ENCODE peak calls at places on chromosomes 13 and 19, in ten cellular contexts. One of them, this sample, is unnamed.

GRCh38 chr13:113742000-113742441 is 17.0 kb upstream of the TMEM255B start:
- DNase-seq in lung microvascular endothelial cell: peak
- DNase-seq in stimulated activated CD8-positive, alpha-beta memory T cell treated with anti-CD3 and anti-CD28 coated beads, Interleukin-4, amount 100 ng/mL, for 24 hours: no peak
- DNase-seq in T follicular helper cell: no peak
- DNase-seq in AML-193: peak
- DNase-seq in HT1080: peak
- DNase-seq in B cell: peak
- DNase-seq in T-helper 17 cell: no peak
- DNase-seq in effector CD4-positive, alpha-beta T cell: no peak
- DNase-seq in epithelial cell of esophagus: peak
- DNase-seq in this sample: no peak

GRCh38 chr13:110438211-110438610 is 123.3 kb downstream of the RAB20 start:
- DNase-seq in T follicular helper cell: no peak
- DNase-seq in lung microvascular endothelial cell: no peak
- DNase-seq in AML-193: no peak
- DNase-seq in HT1080: no peak
- DNase-seq in B cell: no peak
- DNase-seq in epithelial cell of esophagus: no peak
- DNase-seq in effector CD4-positive, alpha-beta T cell: no peak
- DNase-seq in T-helper 17 cell: no peak
- DNase-seq in stimulated activated CD8-positive, alpha-beta memory T cell treated with anti-CD3 and anti-CD28 coated beads, Interleukin-4, amount 100 ng/mL, for 24 hours: no peak
- DNase-seq in this sample: no peak

GRCh38 chr13:112441779-112442310 is 65.7 kb downstream of the SPACA7 start:
- DNase-seq in epithelial cell of esophagus: no peak
- DNase-seq in AML-193: no peak
- DNase-seq in stimulated activated CD8-positive, alpha-beta memory T cell treated with anti-CD3 and anti-CD28 coated beads, Interleukin-4, amount 100 ng/mL, for 24 hours: no peak
- DNase-seq in B cell: no peak
- DNase-seq in T-helper 17 cell: no peak
- DNase-seq in lung microvascular endothelial cell: no peak
- DNase-seq in effector CD4-positive, alpha-beta T cell: no peak
- DNase-seq in T follicular helper cell: no peak
- DNase-seq in HT1080: no peak
- DNase-seq in this sample: no peak

GRCh38 chr13:35630551-35631275 is 154.2 kb upstream of the MAB21L1 start:
- DNase-seq in T follicular helper cell: no peak
- DNase-seq in stimulated activated CD8-positive, alpha-beta memory T cell treated with anti-CD3 and anti-CD28 coated beads, Interleukin-4, amount 100 ng/mL, for 24 hours: no peak
- DNase-seq in AML-193: peak
- DNase-seq in epithelial cell of esophagus: peak
- DNase-seq in HT1080: peak
- DNase-seq in T-helper 17 cell: no peak
- DNase-seq in lung microvascular endothelial cell: peak
- DNase-seq in B cell: peak
- DNase-seq in effector CD4-positive, alpha-beta T cell: no peak
- DNase-seq in this sample: peak

GRCh38 chr19:9622531-9622930 is 1.5 kb upstream of the ZNF561 start:
- DNase-seq in stimulated activated CD8-positive, alpha-beta memory T cell treated with anti-CD3 and anti-CD28 coated beads, Interleukin-4, amount 100 ng/mL, for 24 hours: no peak
- DNase-seq in epithelial cell of esophagus: peak
- DNase-seq in effector CD4-positive, alpha-beta T cell: no peak
- DNase-seq in T follicular helper cell: no peak
- DNase-seq in T-helper 17 cell: no peak
- DNase-seq in lung microvascular endothelial cell: peak
- DNase-seq in HT1080: no peak
- DNase-seq in AML-193: no peak
- DNase-seq in B cell: no peak
- DNase-seq in this sample: no peak

GRCh38 chr13:103187621-103188020 is 121.4 kb upstream of the SLC10A2 start:
- DNase-seq in effector CD4-positive, alpha-beta T cell: no peak
- DNase-seq in T-helper 17 cell: no peak
- DNase-seq in B cell: no peak
- DNase-seq in T follicular helper cell: no peak
- DNase-seq in stimulated activated CD8-positive, alpha-beta memory T cell treated with anti-CD3 and anti-CD28 coated beads, Interleukin-4, amount 100 ng/mL, for 24 hours: no peak
- DNase-seq in lung microvascular endothelial cell: no peak
- DNase-seq in epithelial cell of esophagus: no peak
- DNase-seq in AML-193: no peak
- DNase-seq in HT1080: no peak
- DNase-seq in this sample: no peak

GRCh38 chr13:62309904-62310303 is 894.3 kb upstream of the PCDH20 start:
- DNase-seq in B cell: no peak
- DNase-seq in stimulated activated CD8-positive, alpha-beta memory T cell treated with anti-CD3 and anti-CD28 coated beads, Interleukin-4, amount 100 ng/mL, for 24 hours: no peak
- DNase-seq in epithelial cell of esophagus: no peak
- DNase-seq in lung microvascular endothelial cell: no peak
- DNase-seq in AML-193: no peak
- DNase-seq in HT1080: no peak
- DNase-seq in T-helper 17 cell: no peak
- DNase-seq in T follicular helper cell: no peak
- DNase-seq in effector CD4-positive, alpha-beta T cell: no peak
- DNase-seq in this sample: peak

GRCh38 chr13:31352467-31352866 is 152.7 kb downstream of the B3GLCT start:
- DNase-seq in effector CD4-positive, alpha-beta T cell: no peak
- DNase-seq in AML-193: no peak
- DNase-seq in stimulated activated CD8-positive, alpha-beta memory T cell treated with anti-CD3 and anti-CD28 coated beads, Interleukin-4, amount 100 ng/mL, for 24 hours: no peak
- DNase-seq in B cell: no peak
- DNase-seq in T-helper 17 cell: no peak
- DNase-seq in HT1080: no peak
- DNase-seq in T follicular helper cell: no peak
- DNase-seq in epithelial cell of esophagus: no peak
- DNase-seq in lung microvascular endothelial cell: no peak
- DNase-seq in this sample: no peak

GRCh38 chr19:42255766-42256750 is 1.1 kb upstream of the ERF start:
- DNase-seq in effector CD4-positive, alpha-beta T cell: no peak
- DNase-seq in epithelial cell of esophagus: peak
- DNase-seq in T follicular helper cell: no peak
- DNase-seq in AML-193: no peak
- DNase-seq in T-helper 17 cell: no peak
- DNase-seq in stimulated activated CD8-positive, alpha-beta memory T cell treated with anti-CD3 and anti-CD28 coated beads, Interleukin-4, amount 100 ng/mL, for 24 hours: no peak
- DNase-seq in B cell: peak
- DNase-seq in HT1080: no peak
- DNase-seq in lung microvascular endothelial cell: peak
- DNase-seq in this sample: no peak

GRCh38 chr19:54464044-54464623 is 556 bp upstream of the LENG9 start:
- DNase-seq in effector CD4-positive, alpha-beta T cell: peak
- DNase-seq in HT1080: no peak
- DNase-seq in T-helper 17 cell: peak
- DNase-seq in AML-193: peak
- DNase-seq in stimulated activated CD8-positive, alpha-beta memory T cell treated with anti-CD3 and anti-CD28 coated beads, Interleukin-4, amount 100 ng/mL, for 24 hours: peak
- DNase-seq in B cell: peak
- DNase-seq in T follicular helper cell: peak
- DNase-seq in lung microvascular endothelial cell: peak
- DNase-seq in epithelial cell of esophagus: peak
- DNase-seq in this sample: peak

GRCh38 chr13:101700598-101700997 is 248.1 kb downstream of the ITGBL1 start:
- DNase-seq in T-helper 17 cell: no peak
- DNase-seq in T follicular helper cell: no peak
- DNase-seq in effector CD4-positive, alpha-beta T cell: no peak
- DNase-seq in lung microvascular endothelial cell: no peak
- DNase-seq in B cell: no peak
- DNase-seq in epithelial cell of esophagus: no peak
- DNase-seq in AML-193: no peak
- DNase-seq in stimulated activated CD8-positive, alpha-beta memory T cell treated with anti-CD3 and anti-CD28 coated beads, Interleukin-4, amount 100 ng/mL, for 24 hours: no peak
- DNase-seq in HT1080: no peak
- DNase-seq in this sample: no peak

GRCh38 chr13:21526707-21527454 is 67.8 kb upstream of the ZDHHC20 start:
- DNase-seq in AML-193: no peak
- DNase-seq in epithelial cell of esophagus: no peak
- DNase-seq in T-helper 17 cell: no peak
- DNase-seq in HT1080: no peak
- DNase-seq in T follicular helper cell: no peak
- DNase-seq in B cell: no peak
- DNase-seq in stimulated activated CD8-positive, alpha-beta memory T cell treated with anti-CD3 and anti-CD28 coated beads, Interleukin-4, amount 100 ng/mL, for 24 hours: no peak
- DNase-seq in effector CD4-positive, alpha-beta T cell: no peak
- DNase-seq in lung microvascular endothelial cell: no peak
- DNase-seq in this sample: no peak

GRCh38 chr13:68551701-68552522 is 1321.8 kb upstream of the PCDH9 start:
- DNase-seq in effector CD4-positive, alpha-beta T cell: no peak
- DNase-seq in HT1080: peak
- DNase-seq in lung microvascular endothelial cell: no peak
- DNase-seq in T follicular helper cell: no peak
- DNase-seq in stimulated activated CD8-positive, alpha-beta memory T cell treated with anti-CD3 and anti-CD28 coated beads, Interleukin-4, amount 100 ng/mL, for 24 hours: no peak
- DNase-seq in T-helper 17 cell: no peak
- DNase-seq in B cell: peak
- DNase-seq in AML-193: no peak
- DNase-seq in epithelial cell of esophagus: peak
- DNase-seq in this sample: no peak

GRCh38 chr19:6246174-6247006 is 33.4 kb downstream of the MLLT1 start:
- DNase-seq in T follicular helper cell: no peak
- DNase-seq in AML-193: no peak
- DNase-seq in B cell: no peak
- DNase-seq in effector CD4-positive, alpha-beta T cell: no peak
- DNase-seq in lung microvascular endothelial cell: no peak
- DNase-seq in stimulated activated CD8-positive, alpha-beta memory T cell treated with anti-CD3 and anti-CD28 coated beads, Interleukin-4, amount 100 ng/mL, for 24 hours: no peak
- DNase-seq in HT1080: no peak
- DNase-seq in T-helper 17 cell: no peak
- DNase-seq in epithelial cell of esophagus: no peak
- DNase-seq in this sample: no peak

GRCh38 chr13:41130356-41130755 is 2.2 kb downstream of the KBTBD6 start:
- DNase-seq in stimulated activated CD8-positive, alpha-beta memory T cell treated with anti-CD3 and anti-CD28 coated beads, Interleukin-4, amount 100 ng/mL, for 24 hours: no peak
- DNase-seq in AML-193: peak
- DNase-seq in T-helper 17 cell: no peak
- DNase-seq in T follicular helper cell: no peak
- DNase-seq in HT1080: no peak
- DNase-seq in lung microvascular endothelial cell: no peak
- DNase-seq in effector CD4-positive, alpha-beta T cell: no peak
- DNase-seq in B cell: no peak
- DNase-seq in epithelial cell of esophagus: peak
- DNase-seq in this sample: no peak

GRCh38 chr19:18156841-18157464 is 4.0 kb downstream of the PIK3R2 start:
- DNase-seq in HT1080: peak
- DNase-seq in epithelial cell of esophagus: peak
- DNase-seq in lung microvascular endothelial cell: peak
- DNase-seq in effector CD4-positive, alpha-beta T cell: no peak
- DNase-seq in stimulated activated CD8-positive, alpha-beta memory T cell treated with anti-CD3 and anti-CD28 coated beads, Interleukin-4, amount 100 ng/mL, for 24 hours: no peak
- DNase-seq in B cell: peak
- DNase-seq in AML-193: no peak
- DNase-seq in T-helper 17 cell: no peak
- DNase-seq in T follicular helper cell: no peak
- DNase-seq in this sample: no peak